ENCODE peak calls at places on chromosomes 13 and 19, in four cellular contexts. T is GM12878, P is K562, K is GM12891. S is an unnamed sample.

GRCh38 chr19:18514800-18515682 is 6.8 kb downstream of the ELL start:
- DNase-seq in K (no peak), P (no peak), T (no peak), S (peak)

GRCh38 chr13:25180795-25181537 is 8.9 kb upstream of the AMER2 start:
- DNase-seq in T (peak), P (no peak), K (no peak), S (no peak)

GRCh38 chr13:113076681-113077401 is 28.8 kb upstream of the F7 start:
- DNase-seq in K (no peak), T (no peak), P (no peak), S (no peak)

GRCh38 chr19:29309637-29310036 is 96.7 kb upstream of the UQCRFS1 start:
- DNase-seq in T (no peak), P (no peak), K (no peak), S (no peak)

GRCh38 chr19:2586196-2586595 is 110.3 kb downstream of the GADD45B start:
- DNase-seq in P (no peak), T (no peak), K (no peak), S (no peak)

GRCh38 chr13:20843177-20843576 is 59.4 kb downstream of the XPO4 start:
- DNase-seq in P (no peak), K (no peak), T (no peak), S (no peak)

GRCh38 chr19:8017808-8018207 is 12.4 kb upstream of the ELAVL1 start:
- DNase-seq in T (no peak), P (peak), K (peak), S (peak)

GRCh38 chr13:97810152-97810551 is 143.3 kb upstream of the IPO5 start:
- DNase-seq in T (no peak), K (no peak), P (no peak), S (no peak)

GRCh38 chr13:52665325-52665724 is 12.7 kb downstream of the SUGT1 start:
- DNase-seq in P (peak), T (no peak), K (no peak), S (no peak)

GRCh38 chr13:111204438-111205177 is 89.5 kb downstream of the ARHGEF7 start:
- DNase-seq in K (no peak), T (no peak), P (no peak), S (peak)

GRCh38 chr13:110323172-110323851 is 16.2 kb downstream of the COL4A2 start:
- DNase-seq in P (no peak), K (no peak), T (no peak), S (no peak)

GRCh38 chr13:24632382-24633121 is 47.7 kb upstream of the ATP12A start:
- DNase-seq in K (no peak), P (no peak), T (no peak), S (no peak)

GRCh38 chr19:19606021-19606420 is 12.5 kb downstream of the PBX4 start:
- DNase-seq in P (no peak), T (no peak), K (no peak), S (no peak)

GRCh38 chr19:38255759-38256052 is 468 bp downstream of the PPP1R14A start:
- DNase-seq in T (no peak), P (no peak), K (no peak), S (no peak)

GRCh38 chr19:20367811-20368294 is 197.7 kb downstream of the ZNF737 start:
- DNase-seq in P (no peak), K (no peak), T (no peak), S (no peak)

GRCh38 chr13:25286308-25286968 is 850 bp downstream of the MTMR6 start:
- DNase-seq in K (no peak), T (no peak), P (no peak), S (no peak)

GRCh38 chr13:25911020-25911419 is 140.8 kb downstream of the SHISA2 start:
- DNase-seq in K (no peak), T (no peak), P (no peak), S (no peak)

GRCh38 chr19:46068345-46069258 is 27.8 kb upstream of the IGFL4 start:
- DNase-seq in P (no peak), T (no peak), K (no peak), S (peak)

GRCh38 chr19:13689050-13689449 is 75.3 kb upstream of the MRI1 start:
- DNase-seq in P (peak), K (no peak), T (peak), S (no peak)
- TF ChIP-seq SPI1 in P (no peak), K (no peak), T (no peak), S (no peak)

GRCh38 chr13:61252213-61252612 is 163.4 kb downstream of the PCDH20 start:
- DNase-seq in T (no peak), K (no peak), P (no peak), S (no peak)

GRCh38 chr13:61253105-61253877 is 162.4 kb downstream of the PCDH20 start:
- DNase-seq in T (no peak), P (no peak), K (no peak), S (no peak)

GRCh38 chr13:61246351-61246750 is 169.3 kb downstream of the PCDH20 start:
- DNase-seq in T (no peak), K (no peak), P (no peak), S (no peak)

GRCh38 chr13:61247149-61247936 is 168.3 kb downstream of the PCDH20 start:
- DNase-seq in K (no peak), P (no peak), T (peak), S (no peak)
- TF ChIP-seq SPI1 in K (no peak), P (no peak), T (no peak), S (no peak)

GRCh38 chr19:34676697-34677385 is at the start of gene SCGB2B2:
- DNase-seq in P (no peak), K (peak), T (peak), S (peak)
- TF ChIP-seq SPI1 in P (no peak), K (no peak), T (no peak), S (no peak)

GRCh38 chr13:87889241-87889640 is 218.1 kb downstream of the SLITRK5 start:
- DNase-seq in P (no peak), K (no peak), T (no peak), S (no peak)

GRCh38 chr13:87887459-87888123 is 216.4 kb downstream of the SLITRK5 start:
- DNase-seq in K (no peak), P (no peak), T (no peak), S (no peak)

GRCh38 chr13:87884874-87885273 is 213.7 kb downstream of the SLITRK5 start:
- DNase-seq in T (no peak), K (no peak), P (no peak), S (no peak)
- TF ChIP-seq SPI1 in T (no peak), K (no peak), P (no peak), S (no peak)

DNA sequence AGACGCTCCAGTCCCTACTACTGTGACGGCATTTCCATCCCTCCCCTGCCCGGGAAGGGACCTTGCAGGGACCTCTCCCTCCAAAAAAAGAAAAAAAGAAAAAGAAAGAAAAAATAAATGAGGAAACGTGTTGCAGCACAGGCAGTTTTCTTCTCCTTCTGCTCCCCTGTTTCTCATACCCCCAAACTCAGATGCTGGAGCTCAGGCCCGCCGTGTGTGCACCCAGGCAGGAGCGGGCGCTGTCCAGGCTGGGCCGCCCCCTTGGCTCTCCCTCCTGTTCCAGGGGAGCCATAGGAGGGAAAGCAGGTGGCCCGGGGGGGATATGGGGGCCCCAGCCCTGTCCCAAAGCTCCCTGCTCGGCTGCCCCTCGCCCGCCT is 5.8 kb downstream of the YIPF2 start:
- DNase-seq in K (no peak), T (no peak), P (no peak), S (no peak)
- TF ChIP-seq SPI1 in K (no peak), T (no peak), P (no peak), S (no peak)

S was measured in HL-60.